ENCODE peak calls at places on chromosomes 4 and X, in seven cellular contexts. Z, G, V, L, F, B and A are unnamed samples.

GRCh38 chrX:131572372-131573014 is 28.6 kb downstream of the OR13H1 start:
- DNase-seq in V (no peak), B (no peak), F (no peak), G (no peak), L (peak), Z (no peak), A (no peak)

GRCh38 chrX:10415704-10416001 is 204.7 kb downstream of the MID1 start:
- DNase-seq in V (no peak), Z (no peak), F (no peak), L (no peak), B (no peak), G (no peak), A (no peak)

GRCh38 chrX:40146471-40147398 is 49.0 kb upstream of the BCOR start:
- DNase-seq in Z (peak), G (no peak), L (no peak), F (no peak), V (no peak), B (peak), A (no peak)

GRCh38 chr4:40606239-40606767 is 23.4 kb downstream of the RBM47 start:
- DNase-seq in V (no peak), B (no peak), Z (no peak), F (no peak), G (no peak), L (no peak), A (no peak)

GRCh38 chr4:2829933-2830451 is 13.7 kb upstream of the ADD1 start:
- DNase-seq in G (no peak), L (no peak), B (peak), V (no peak), Z (peak), F (no peak), A (no peak)

GRCh38 chr4:26105815-26106699 is 192.0 kb downstream of the SMIM20 start:
- DNase-seq in G (no peak), B (no peak), L (peak), Z (no peak), F (no peak), V (no peak), A (no peak)

GRCh38 chr4:163693211-163693610 is 198.7 kb downstream of the TMA16 start:
- DNase-seq in G (no peak), F (no peak), B (no peak), V (no peak), Z (no peak), L (no peak), A (no peak)

GRCh38 chr4:138037716-138038115 is 204.4 kb downstream of the SLC7A11 start:
- DNase-seq in F (no peak), L (no peak), Z (no peak), V (no peak), B (no peak), G (no peak), A (no peak)

GRCh38 chr4:74376888-74377483 is 12.0 kb downstream of the EREG start:
- DNase-seq in F (no peak), Z (no peak), G (no peak), B (no peak), V (no peak), L (no peak), A (no peak)

GRCh38 chr4:74374561-74375327 is 9.8 kb downstream of the EREG start:
- DNase-seq in V (peak), G (no peak), F (no peak), B (peak), L (peak), Z (no peak), A (no peak)

GRCh38 chr4:74377714-74378113 is 12.8 kb downstream of the EREG start:
- DNase-seq in G (no peak), V (no peak), L (no peak), Z (no peak), F (no peak), B (no peak), A (no peak)

GRCh38 chr4:74374128-74374527 is 9.2 kb downstream of the EREG start:
- DNase-seq in V (no peak), F (no peak), G (no peak), B (no peak), L (no peak), Z (no peak), A (no peak)

DNA sequence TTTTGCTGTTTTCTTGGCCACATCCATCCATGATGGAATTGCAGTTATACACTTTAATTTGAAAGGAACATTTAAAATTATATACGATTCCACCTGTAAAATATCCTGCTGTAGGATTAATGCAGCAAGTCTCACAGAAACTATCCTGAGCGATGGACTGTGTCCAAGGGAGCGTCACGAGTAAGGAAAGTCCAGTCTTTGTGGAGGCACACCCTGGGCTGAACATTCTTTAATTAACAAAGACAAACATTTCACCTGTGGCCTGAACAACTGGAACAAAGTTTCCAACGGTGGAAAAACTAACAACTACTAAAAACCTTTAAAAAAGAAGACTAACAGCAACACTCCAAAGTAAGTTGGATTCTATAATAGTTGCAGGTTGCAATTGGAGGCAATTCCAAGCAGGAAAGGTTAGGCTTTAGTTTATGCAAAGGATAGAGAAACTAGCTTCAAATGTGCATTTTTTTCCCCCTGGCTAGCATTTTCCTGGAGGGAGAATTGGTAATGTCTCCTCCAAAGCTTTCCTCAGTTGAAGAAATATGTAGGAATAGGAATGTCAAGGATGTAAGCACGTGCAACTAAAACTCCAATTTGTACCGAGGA is 11.0 kb downstream of the EREG start:
- DNase-seq in G (no peak), V (peak), F (no peak), B (no peak), Z (no peak), L (no peak), A (no peak)
- TF ChIP-seq POLR2AphosphoS5 in G (no peak), V (no peak), F (no peak), B (no peak), Z (no peak), L (peak), A (no peak)

GRCh38 chrX:49921109-49921508 is 1.3 kb upstream of the CLCN5 start:
- DNase-seq in G (no peak), F (no peak), Z (no peak), V (no peak), B (no peak), L (no peak), A (no peak)

GRCh38 chrX:49919617-49920016 is 2.8 kb upstream of the CLCN5 start:
- DNase-seq in V (peak), G (peak), B (peak), L (no peak), F (no peak), Z (no peak), A (no peak)

DNA sequence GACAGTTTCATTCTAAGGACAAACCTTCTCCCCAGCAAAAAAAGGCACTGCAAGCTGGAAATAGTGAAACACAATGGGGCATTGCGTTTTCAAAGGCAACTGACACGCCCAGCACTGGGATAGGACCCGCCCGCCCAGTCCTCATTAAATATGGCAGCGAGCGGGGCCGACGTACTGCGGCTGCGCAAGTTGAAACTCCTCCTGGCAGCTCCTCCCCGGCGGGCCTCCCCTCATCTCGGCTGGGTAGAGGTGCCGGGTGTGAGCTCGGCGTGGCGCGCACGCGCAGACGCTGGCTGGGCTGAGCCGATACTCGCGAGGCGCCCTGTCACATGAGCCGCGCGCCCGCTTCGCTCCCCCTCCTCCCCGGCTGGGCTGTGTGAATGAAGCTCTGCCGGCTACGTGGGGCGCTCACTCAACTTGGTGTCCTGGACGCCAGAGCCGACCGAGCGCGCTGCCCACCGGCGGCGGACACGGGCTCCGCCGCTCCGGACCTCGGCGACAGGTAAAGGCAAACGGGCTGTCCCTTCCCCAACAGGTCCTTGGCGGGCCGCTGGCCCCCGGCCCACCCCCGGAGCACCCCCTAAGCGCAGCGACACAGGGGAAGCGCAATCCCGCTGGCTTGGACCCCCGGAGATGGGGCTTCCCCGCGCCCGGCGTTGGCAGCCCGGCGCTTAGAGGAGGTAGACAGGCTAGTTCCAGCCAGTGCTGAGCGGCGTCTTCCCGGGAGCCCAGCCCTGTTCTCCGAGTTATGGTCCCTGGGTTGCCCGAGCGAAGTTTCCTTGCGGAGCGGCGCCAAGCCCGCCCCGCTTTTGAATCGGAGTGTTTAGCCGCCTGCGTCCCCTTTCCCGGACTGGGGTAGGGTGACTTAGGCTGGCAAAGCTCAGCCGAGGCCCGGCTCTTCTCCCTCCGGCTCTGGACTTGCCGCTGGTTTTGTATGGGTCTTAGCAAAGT is at the start of gene CLCN5:
- DNase-seq in B (peak), L (peak), V (peak), G (peak), F (peak), Z (peak), A (peak)
- TF ChIP-seq POLR2A in B (peak), L (no peak), V (no peak), G (no peak), F (no peak), Z (no peak), A (peak)

GRCh38 chr4:13215560-13215959 is 268.6 kb downstream of the RAB28 start:
- DNase-seq in L (no peak), B (no peak), G (no peak), V (no peak), F (no peak), Z (no peak), A (no peak)
- H3K27ac ChIP-seq in L (no peak), B (no peak), G (no peak), V (no peak), F (no peak), Z (no peak), A (no peak)

DNA sequence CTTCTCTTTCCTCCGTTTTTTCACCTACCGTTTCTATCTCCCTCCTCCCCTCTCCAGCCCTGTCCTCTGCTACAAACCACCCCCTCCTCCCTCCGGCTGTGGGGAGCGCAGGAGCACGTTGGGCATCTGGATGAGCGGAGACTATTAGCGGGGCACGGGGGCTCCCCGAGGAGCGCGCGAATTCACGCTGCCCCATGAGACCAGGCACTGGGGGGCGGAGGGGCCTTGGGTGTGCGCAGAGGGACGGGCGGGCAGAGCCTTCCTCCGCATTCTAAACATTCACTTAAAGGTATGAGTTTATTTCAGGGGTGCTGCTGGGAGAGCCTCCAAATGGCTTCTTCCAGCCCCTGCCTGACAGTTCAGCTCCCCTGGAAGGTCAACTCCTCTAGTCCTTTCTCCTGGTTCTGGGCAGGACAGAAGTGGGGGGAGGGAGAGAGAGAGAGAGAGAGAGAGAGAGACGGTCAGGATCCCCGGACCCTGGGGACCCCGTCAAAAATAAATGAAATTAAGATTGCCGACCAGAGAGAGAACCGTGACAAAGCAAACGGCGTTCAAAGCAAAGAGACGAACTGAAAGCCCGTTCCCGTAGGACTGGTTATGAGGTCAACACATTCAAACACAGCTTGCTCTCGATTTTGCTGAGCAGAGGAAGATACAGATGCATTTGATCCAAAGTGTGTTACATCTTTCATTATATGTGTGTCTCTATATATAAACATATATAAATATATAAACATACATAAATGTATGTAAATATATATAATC is 5.0 kb downstream of the SHOX start:
- DNase-seq in B (no peak), L (no peak), V (no peak), Z (peak), F (peak), G (no peak), A (no peak)
- TF ChIP-seq POLR2AphosphoS5 in B (no peak), L (no peak), V (no peak), Z (no peak), F (no peak), G (no peak), A (no peak)

DNA sequence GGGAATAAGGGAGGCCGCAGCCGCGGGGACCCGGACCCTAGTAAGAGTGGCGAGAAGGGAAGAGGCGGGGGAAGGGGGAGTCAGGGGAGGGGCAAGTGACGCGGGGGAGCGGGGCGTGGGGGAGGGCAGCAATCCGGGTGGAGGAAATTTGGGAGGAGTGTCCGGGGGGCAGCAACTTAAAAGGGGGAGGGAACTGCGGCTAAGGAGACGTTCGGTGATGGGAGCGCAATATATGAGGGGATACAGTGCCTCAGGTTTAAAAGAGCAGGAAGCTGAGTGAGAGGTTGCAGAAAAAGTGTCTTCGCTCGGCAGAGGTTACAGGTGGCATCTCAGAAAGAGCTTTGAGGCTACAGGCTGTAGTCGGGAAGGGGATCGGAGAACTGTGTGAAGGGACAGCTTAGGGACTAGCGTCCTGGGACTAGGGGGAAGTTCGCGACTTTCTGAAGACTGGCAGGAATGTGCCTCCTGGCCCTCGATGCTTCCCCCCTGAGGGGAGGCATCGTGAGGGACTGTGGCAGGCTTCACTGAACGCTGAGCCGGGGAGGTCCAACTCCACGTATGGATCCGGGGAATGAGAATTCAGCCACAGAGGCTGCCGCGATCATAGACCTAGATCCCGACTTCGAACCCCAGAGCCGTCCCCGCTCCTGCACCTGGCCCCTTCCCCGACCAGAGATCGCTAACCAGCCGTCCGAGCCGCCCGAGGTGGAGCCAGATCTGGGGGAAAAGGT is 485 bp downstream of the FOXO4 start:
- DNase-seq in V (no peak), F (peak), L (peak), Z (peak), B (no peak), G (no peak), A (peak)
- TF ChIP-seq POLR2A in V (no peak), F (no peak), L (no peak), Z (no peak), B (no peak), G (no peak), A (peak)

GRCh38 chr4:6727943-6728250 is 11.9 kb downstream of the BLOC1S4 start:
- DNase-seq in Z (no peak), L (no peak), F (no peak), G (no peak), B (no peak), V (no peak), A (no peak)
- H3K27ac ChIP-seq in Z (no peak), L (no peak), F (no peak), G (no peak), B (no peak), V (no peak), A (no peak)